ENCODE peak calls at places on chromosomes 2 and 18, in four cellular contexts. R is neuronal stem cell, P is IMR-90, O is trophoblast cell. I is an unnamed sample. For H3K79me1, the result is how much of the 10 kb centered on the place peaks cover.

GRCh38 chr18:23824235-23824634 is 135.0 kb downstream of the LAMA3 start:
- DNase-seq in R (no peak), P (peak), O (no peak), I (no peak)

GRCh38 chr2:36052819-36053218 is 302.8 kb upstream of the CRIM1 start:
- DNase-seq in R (no peak), P (no peak), O (no peak), I (no peak)

GRCh38 chr2:218607436-218608115 is at the start of gene PLCD4:
- DNase-seq in R (peak), P (peak), O (peak), I (peak)

GRCh38 chr2:203427061-203427460 is 98.9 kb downstream of the ABI2 start:
- DNase-seq in R (no peak), P (peak), O (peak), I (no peak)

GRCh38 chr2:221674446-221674845 is 102.3 kb upstream of the EPHA4 start:
- DNase-seq in R (no peak), P (no peak), O (no peak), I (no peak)

GRCh38 chr2:30110773-30111172 is 36.0 kb upstream of the YPEL5 start:
- DNase-seq in R (no peak), P (peak), O (no peak), I (no peak)

GRCh38 chr2:204664708-204665121 is 119.4 kb downstream of the PARD3B start:
- DNase-seq in R (no peak), P (peak), O (no peak), I (no peak)

GRCh38 chr2:42202299-42203008 is 33.3 kb downstream of the EML4 start:
- DNase-seq in R (no peak), P (peak), O (no peak), I (no peak)

GRCh38 chr2:149399934-149400615 is 69.7 kb downstream of the LYPD6 start:
- DNase-seq in R (no peak), P (no peak), O (no peak), I (no peak)

GRCh38 chr2:37167636-37168182 is 10.9 kb upstream of the EIF2AK2 start:
- DNase-seq in R (no peak), P (no peak), O (peak), I (no peak)

GRCh38 chr2:25251461-25252273 is 83.3 kb upstream of the POMC start:
- DNase-seq in R (peak), P (peak), O (peak), I (peak)

GRCh38 chr2:1550658-1551316 is 137.5 kb downstream of the TPO start:
- DNase-seq in R (peak), P (peak), O (peak), I (peak)

GRCh38 chr2:167212054-167212648 is 323.9 kb downstream of the XIRP2 start:
- DNase-seq in R (peak), P (peak), O (no peak), I (no peak)

GRCh38 chr2:145339646-145340045 is 819.7 kb upstream of the ZEB2 start:
- DNase-seq in R (no peak), P (no peak), O (no peak), I (no peak)

GRCh38 chr2:119290859-119291587 is 67.4 kb downstream of the STEAP3 start:
- DNase-seq in R (peak), P (peak), O (peak), I (peak)

GRCh38 chr2:147553743-147554142 is 291.1 kb upstream of the ACVR2A start:
- DNase-seq in R (no peak), P (no peak), O (no peak), I (no peak)

DNA sequence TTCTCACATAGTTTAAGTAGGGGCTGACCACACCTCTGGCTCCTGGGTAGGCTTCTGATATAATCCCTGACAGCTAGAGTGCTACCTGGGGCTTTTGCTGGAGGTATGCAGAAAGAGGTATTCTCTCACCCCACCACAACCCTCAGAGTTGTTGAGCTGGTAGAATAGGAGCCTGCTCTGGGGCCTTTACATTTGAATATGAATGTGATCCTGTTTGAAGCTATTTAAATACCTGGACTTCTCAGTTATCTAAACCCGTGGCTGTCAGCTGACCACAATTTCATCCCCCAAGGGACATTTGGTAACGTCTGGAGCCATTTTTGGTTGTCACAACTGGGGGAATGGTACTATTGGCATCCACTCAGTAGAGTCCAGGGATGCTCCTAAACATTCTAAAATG is 669.1 kb downstream of the SATB2 start:
- DNase-seq in R (no peak), P (no peak), O (no peak), I (peak)
- H2AFZ ChIP-seq in R (no peak), P (no peak), O (no peak), I (no peak)

DNA sequence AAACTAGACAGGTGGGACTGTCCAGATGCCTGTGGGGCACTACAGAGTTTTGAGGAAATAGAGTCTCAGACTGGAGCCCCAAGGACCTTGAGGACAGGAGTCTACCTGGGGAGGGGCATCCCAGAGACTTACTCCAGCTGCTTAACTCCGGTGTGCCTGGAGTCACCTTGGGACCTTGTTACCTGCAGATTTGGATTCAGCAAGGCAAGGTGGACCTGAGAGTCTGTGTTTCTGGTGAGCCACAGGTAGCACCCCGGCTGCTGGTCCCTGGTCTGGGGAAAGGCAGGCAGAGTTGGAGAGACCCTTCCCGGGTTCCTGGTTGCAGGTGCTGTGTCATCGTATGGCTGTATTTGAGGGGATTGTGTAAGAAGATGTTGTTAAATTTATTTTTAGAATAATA is 102.4 kb downstream of the AGAP1 start:
- DNase-seq in R (no peak), P (no peak), O (no peak), I (no peak)
- H3K79me1 ChIP-seq in R (under half), P (under half), O (under half), I (under half)

GRCh38 chr18:63197246-63197791 is 122.2 kb downstream of the BCL2 start:
- DNase-seq in R (no peak), P (no peak), O (no peak), I (no peak)
- H2AFZ ChIP-seq in R (no peak), P (peak), O (no peak), I (no peak)

GRCh38 chr18:48613589-48613988 is 74.8 kb downstream of the CTIF start:
- DNase-seq in R (no peak), P (peak), O (no peak), I (no peak)
- H3K79me1 ChIP-seq in R (under half), P (under half), O (under half), I (under half)

GRCh38 chr18:63177822-63178525 is 141.6 kb downstream of the BCL2 start:
- DNase-seq in R (no peak), P (no peak), O (no peak), I (no peak)
- H2AFZ ChIP-seq in R (no peak), P (no peak), O (no peak), I (no peak)

GRCh38 chr2:120904825-120905224 is 169.2 kb downstream of the GLI2 start:
- DNase-seq in R (no peak), P (no peak), O (no peak), I (no peak)

GRCh38 chr2:120906914-120907313 is 171.2 kb downstream of the GLI2 start:
- DNase-seq in R (no peak), P (no peak), O (no peak), I (no peak)

GRCh38 chr2:120904379-120904778 is 168.7 kb downstream of the GLI2 start:
- DNase-seq in R (no peak), P (no peak), O (no peak), I (no peak)

GRCh38 chr2:120905824-120906571 is 170.3 kb downstream of the GLI2 start:
- DNase-seq in R (no peak), P (no peak), O (no peak), I (no peak)

DNA sequence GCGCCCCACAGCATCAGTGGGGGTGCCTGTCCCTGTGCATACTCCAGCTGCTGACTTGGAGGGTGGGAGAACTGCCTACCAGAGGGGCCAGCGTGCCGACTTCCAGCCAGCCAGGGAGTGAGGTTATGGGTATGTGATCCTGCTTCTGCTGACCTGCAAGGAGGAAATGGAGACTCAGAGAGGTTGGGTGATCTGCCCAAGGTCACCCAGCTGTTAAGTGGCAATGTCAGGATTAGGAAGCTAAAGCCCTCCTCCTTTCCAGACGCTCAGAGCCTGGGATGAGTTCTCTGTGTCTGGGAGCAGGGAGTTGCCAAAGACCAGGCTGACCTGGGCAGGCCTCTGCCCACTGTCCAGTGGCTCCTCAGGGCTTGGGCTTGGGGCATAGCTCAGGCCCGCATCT is 169.6 kb downstream of the GLI2 start:
- DNase-seq in R (no peak), P (no peak), O (no peak), I (no peak)
- H3K79me1 ChIP-seq in R (under half), P (under half), O (under half), I (under half)

I was measured in H9.